ENCODE peak calls at places on chromosomes 7 and 10, in four cellular contexts. One of them, this sample, is unnamed.

GRCh38 chr7:50718311-50718710 is 64.4 kb downstream of the GRB10 start:
- DNase-seq in GM12892: no peak
- DNase-seq in body of pancreas: no peak
- DNase-seq in HCT116: no peak
- DNase-seq in this sample: no peak

GRCh38 chr7:22082553-22082885 is 136.8 kb upstream of the CDCA7L start:
- DNase-seq in GM12892: no peak
- DNase-seq in body of pancreas: no peak
- DNase-seq in HCT116: no peak
- DNase-seq in this sample: no peak

GRCh38 chr10:79459243-79459642 is 13.8 kb upstream of the ZCCHC24 start:
- DNase-seq in GM12892: no peak
- DNase-seq in body of pancreas: no peak
- DNase-seq in HCT116: no peak
- DNase-seq in this sample: no peak

GRCh38 chr10:1050555-1050954 is 1.6 kb upstream of the IDI1 start:
- DNase-seq in GM12892: no peak
- DNase-seq in body of pancreas: no peak
- DNase-seq in HCT116: peak; percentile 60
- DNase-seq in this sample: no peak

GRCh38 chr10:120205368-120206018 is 251.5 kb upstream of the PLPP4 start:
- DNase-seq in GM12892: no peak
- DNase-seq in body of pancreas: no peak
- DNase-seq in HCT116: no peak
- DNase-seq in this sample: no peak

GRCh38 chr10:20327954-20328353 is 511.7 kb downstream of the PLXDC2 start:
- DNase-seq in GM12892: no peak
- DNase-seq in body of pancreas: no peak
- DNase-seq in HCT116: no peak
- DNase-seq in this sample: no peak

GRCh38 chr7:88452648-88453047 is 146.0 kb upstream of the STEAP4 start:
- DNase-seq in GM12892: no peak
- DNase-seq in body of pancreas: no peak
- DNase-seq in HCT116: no peak
- DNase-seq in this sample: no peak

GRCh38 chr7:24920702-24921679 is 59.0 kb downstream of the OSBPL3 start:
- DNase-seq in GM12892: no peak
- DNase-seq in body of pancreas: peak; percentile 73
- DNase-seq in HCT116: no peak
- DNase-seq in this sample: no peak

GRCh38 chr7:30923009-30923773 is 11.5 kb downstream of the AQP1 start:
- DNase-seq in GM12892: peak; percentile 2
- DNase-seq in body of pancreas: no peak
- DNase-seq in HCT116: no peak
- DNase-seq in this sample: no peak

GRCh38 chr10:110733256-110733952 is 89.3 kb downstream of the RBM20 start:
- DNase-seq in GM12892: no peak
- DNase-seq in body of pancreas: peak; percentile 64
- DNase-seq in HCT116: no peak
- DNase-seq in this sample: no peak

GRCh38 chr10:132281915-132282666 is 25.7 kb downstream of the STK32C start:
- DNase-seq in GM12892: no peak
- DNase-seq in body of pancreas: no peak
- DNase-seq in HCT116: no peak
- DNase-seq in this sample: no peak

GRCh38 chr10:30980951-30981616 is 50.6 kb downstream of the ZNF438 start:
- DNase-seq in GM12892: no peak
- DNase-seq in body of pancreas: peak; percentile 81
- DNase-seq in HCT116: no peak
- DNase-seq in this sample: no peak

GRCh38 chr10:23610626-23611307 is 171.9 kb downstream of the OTUD1 start:
- DNase-seq in GM12892: no peak
- DNase-seq in body of pancreas: no peak
- DNase-seq in HCT116: no peak
- DNase-seq in this sample: no peak

GRCh38 chr10:47025540-47026300 is 114.5 kb downstream of the PTPN20 start:
- DNase-seq in GM12892: no peak
- DNase-seq in body of pancreas: no peak
- DNase-seq in HCT116: no peak
- DNase-seq in this sample: peak; percentile 52

GRCh38 chr10:125054216-125054615 is 106.1 kb downstream of the CTBP2 start:
- DNase-seq in GM12892: no peak
- DNase-seq in body of pancreas: no peak
- DNase-seq in HCT116: no peak
- DNase-seq in this sample: no peak

GRCh38 chr7:106143711-106144347 is 31.7 kb upstream of the SYPL1 start:
- DNase-seq in GM12892: no peak
- DNase-seq in body of pancreas: no peak
- DNase-seq in HCT116: no peak
- DNase-seq in this sample: no peak

GRCh38 chr7:143372070-143372469 is 9.1 kb upstream of the ZYX start:
- DNase-seq in GM12892: no peak
- DNase-seq in body of pancreas: peak; percentile 60
- DNase-seq in HCT116: no peak
- DNase-seq in this sample: peak; percentile 69

GRCh38 chr7:131919920-131920709 is 363.7 kb upstream of the PODXL start:
- DNase-seq in GM12892: no peak
- DNase-seq in body of pancreas: no peak
- DNase-seq in HCT116: no peak
- DNase-seq in this sample: no peak

GRCh38 chr7:121020652-121021051 is 32.1 kb downstream of the CPED1 start:
- DNase-seq in GM12892: no peak
- DNase-seq in body of pancreas: no peak
- DNase-seq in HCT116: no peak
- DNase-seq in this sample: no peak

GRCh38 chr10:71423936-71424335 is 27.2 kb downstream of the CDH23 start:
- DNase-seq in GM12892: no peak
- DNase-seq in body of pancreas: no peak
- DNase-seq in HCT116: no peak
- DNase-seq in this sample: no peak

GRCh38 chr10:132392811-132393694 is 3.9 kb upstream of the PWWP2B start:
- DNase-seq in GM12892: no peak
- DNase-seq in body of pancreas: peak; percentile 6
- DNase-seq in HCT116: no peak
- DNase-seq in this sample: peak; percentile 77

GRCh38 chr10:5812283-5813090 is 747 bp downstream of the GDI2 start:
- DNase-seq in GM12892: no peak
- DNase-seq in body of pancreas: peak; percentile 62
- DNase-seq in HCT116: no peak
- DNase-seq in this sample: no peak

GRCh38 chr7:100546868-100547800 is 8.1 kb downstream of the AGFG2 start:
- DNase-seq in GM12892: no peak
- DNase-seq in body of pancreas: peak; percentile 52
- DNase-seq in HCT116: no peak
- DNase-seq in this sample: no peak

GRCh38 chr7:78284945-78285344 is 486.4 kb downstream of the PHTF2 start:
- DNase-seq in GM12892: no peak
- DNase-seq in body of pancreas: no peak
- DNase-seq in HCT116: no peak
- DNase-seq in this sample: no peak

GRCh38 chr7:1716263-1717094 is 46.4 kb downstream of the ELFN1 start:
- DNase-seq in GM12892: no peak
- DNase-seq in body of pancreas: no peak
- DNase-seq in HCT116: no peak
- DNase-seq in this sample: peak; percentile 91

GRCh38 chr10:1392127-1392526 is 335.9 kb downstream of the WDR37 start:
- DNase-seq in GM12892: no peak
- DNase-seq in body of pancreas: no peak
- DNase-seq in HCT116: no peak
- DNase-seq in this sample: no peak

GRCh38 chr10:22673785-22674184 is 40.6 kb downstream of the PIP4K2A start:
- DNase-seq in GM12892: no peak
- DNase-seq in body of pancreas: no peak
- DNase-seq in HCT116: no peak
- DNase-seq in this sample: no peak

GRCh38 chr10:16494174-16494573 is 27.5 kb downstream of the C1QL3 start:
- DNase-seq in GM12892: no peak
- DNase-seq in body of pancreas: no peak
- DNase-seq in HCT116: no peak
- DNase-seq in this sample: no peak

GRCh38 chr7:138738551-138739335 is 37.6 kb upstream of the SVOPL start:
- DNase-seq in GM12892: peak; percentile 43
- DNase-seq in body of pancreas: peak; percentile 92
- DNase-seq in HCT116: peak; percentile 78
- DNase-seq in this sample: peak; percentile 49

GRCh38 chr10:99234067-99234738 is 1.4 kb downstream of the HPSE2 start:
- DNase-seq in GM12892: peak; percentile 78
- DNase-seq in body of pancreas: peak; percentile 20
- DNase-seq in HCT116: no peak
- DNase-seq in this sample: no peak

GRCh38 chr10:69318997-69319727 is 40.9 kb downstream of the HK1 start:
- DNase-seq in GM12892: peak; percentile 45
- DNase-seq in body of pancreas: peak; percentile 65
- DNase-seq in HCT116: no peak
- DNase-seq in this sample: no peak

GRCh38 chr10:100761191-100761590 is 15.8 kb downstream of the PAX2 start:
- DNase-seq in GM12892: no peak
- DNase-seq in body of pancreas: no peak
- DNase-seq in HCT116: no peak
- DNase-seq in this sample: no peak

GRCh38 chr10:100769481-100769880 is 24.1 kb downstream of the PAX2 start:
- DNase-seq in GM12892: no peak
- DNase-seq in body of pancreas: no peak
- DNase-seq in HCT116: no peak
- DNase-seq in this sample: no peak

GRCh38 chr10:100763043-100763747 is 17.8 kb downstream of the PAX2 start:
- DNase-seq in GM12892: no peak
- DNase-seq in body of pancreas: no peak
- DNase-seq in HCT116: no peak
- DNase-seq in this sample: no peak

GRCh38 chr10:100767428-100767779 is 22.0 kb downstream of the PAX2 start:
- DNase-seq in GM12892: no peak
- DNase-seq in body of pancreas: no peak
- DNase-seq in HCT116: no peak
- DNase-seq in this sample: no peak

GRCh38 chr10:100766693-100767427 is 21.5 kb downstream of the PAX2 start:
- DNase-seq in GM12892: no peak
- DNase-seq in body of pancreas: peak; percentile 45
- DNase-seq in HCT116: no peak
- DNase-seq in this sample: no peak
- TF ChIP-seq POLR2A in GM12892: no peak
- TF ChIP-seq POLR2A in body of pancreas: no peak
- TF ChIP-seq POLR2A in HCT116: no peak
- TF ChIP-seq POLR2A in this sample: no peak

GRCh38 chr10:59905066-59905734 is 1.2 kb downstream of the CCDC6 start:
- DNase-seq in GM12892: peak; percentile 38
- DNase-seq in body of pancreas: peak; percentile 63
- DNase-seq in HCT116: no peak
- DNase-seq in this sample: peak; percentile 27
- TF ChIP-seq POLR2A in GM12892: no peak
- TF ChIP-seq POLR2A in body of pancreas: no peak
- TF ChIP-seq POLR2A in HCT116: no peak
- TF ChIP-seq POLR2A in this sample: no peak

GRCh38 chr10:35765039-35765662 is 123.1 kb upstream of the FZD8 start:
- DNase-seq in GM12892: no peak
- DNase-seq in body of pancreas: peak; percentile 43
- DNase-seq in HCT116: no peak
- DNase-seq in this sample: no peak
- TF ChIP-seq POLR2A in GM12892: no peak
- TF ChIP-seq POLR2A in body of pancreas: no peak
- TF ChIP-seq POLR2A in HCT116: no peak
- TF ChIP-seq POLR2A in this sample: no peak

DNA sequence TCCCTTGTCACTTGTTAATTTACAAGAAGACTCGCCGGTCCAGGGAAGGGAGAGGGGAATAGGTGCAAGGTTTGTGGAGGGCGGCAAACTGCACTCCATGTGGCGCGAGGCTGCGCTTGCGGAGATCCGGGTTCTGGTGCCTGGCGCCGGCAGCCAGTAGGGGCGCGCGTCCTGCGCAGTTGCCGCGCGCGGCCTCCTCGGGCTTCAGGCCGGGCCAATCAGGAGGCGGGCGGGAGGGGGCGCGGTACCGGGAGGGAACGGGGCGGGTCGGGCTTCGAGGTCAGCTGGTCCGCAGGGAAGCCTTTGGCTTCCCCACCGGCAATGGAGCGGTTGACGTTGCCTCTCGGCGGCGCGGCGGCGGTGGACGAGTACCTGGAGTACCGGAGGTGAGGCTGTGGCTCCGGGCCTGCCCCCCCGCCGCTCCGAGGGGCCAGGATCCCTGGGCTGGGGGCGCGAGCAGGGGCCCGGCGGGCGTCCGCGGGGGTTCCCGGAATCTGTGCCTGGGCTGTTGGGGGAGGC is at the start of gene FAM221A:
- DNase-seq in GM12892: peak; percentile 68
- DNase-seq in body of pancreas: peak; percentile 95
- DNase-seq in HCT116: no peak
- DNase-seq in this sample: peak; percentile 59
- TF ChIP-seq POLR2A in GM12892: peak; percentile 22
- TF ChIP-seq POLR2A in body of pancreas: peak; percentile 77
- TF ChIP-seq POLR2A in HCT116: no peak
- TF ChIP-seq POLR2A in this sample: no peak

DNA sequence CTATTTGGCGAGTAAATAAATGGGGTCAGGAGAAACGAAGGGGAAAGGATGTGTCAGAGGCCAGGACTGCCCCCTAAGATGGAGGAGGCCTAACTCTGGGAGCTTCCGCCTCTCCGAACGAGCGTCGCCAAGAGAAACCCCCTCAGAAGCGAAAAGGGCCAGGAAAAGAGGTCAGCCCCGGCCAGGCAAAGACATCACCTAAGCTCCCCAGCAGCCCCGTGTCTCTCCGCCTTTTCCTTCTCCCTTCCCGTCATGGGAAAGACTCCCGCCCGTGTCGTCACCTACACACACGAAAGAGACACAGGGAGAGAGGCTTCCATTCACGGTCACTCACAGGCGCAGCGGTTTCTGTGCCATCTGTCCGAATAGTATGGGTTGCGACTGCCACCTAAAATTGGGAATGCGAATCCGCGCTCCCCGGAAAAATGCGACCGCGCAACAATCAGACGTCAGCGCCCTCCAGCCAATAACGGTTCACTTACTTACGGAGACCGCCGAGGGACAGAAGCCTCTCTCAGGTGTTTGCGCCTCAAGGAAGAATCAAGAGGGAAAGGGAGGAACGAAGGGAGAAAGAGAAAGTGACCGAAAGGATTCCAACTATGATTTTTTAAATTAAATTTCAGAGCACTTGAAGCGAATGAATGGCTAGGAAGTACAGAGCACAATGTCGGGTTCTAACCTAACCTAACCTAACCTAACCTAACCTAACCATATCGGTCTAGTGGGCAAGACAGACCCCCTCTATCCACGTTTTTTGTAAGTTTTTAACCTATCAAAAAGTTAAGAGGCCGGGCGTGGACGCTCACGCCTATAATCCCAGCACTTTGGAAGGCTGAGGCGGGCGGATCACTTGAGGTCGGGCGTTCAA is at the start of gene CWF19L1:
- DNase-seq in GM12892: peak; percentile 45
- DNase-seq in body of pancreas: peak; percentile 91
- DNase-seq in HCT116: peak; percentile 83
- DNase-seq in this sample: peak; percentile 79
- TF ChIP-seq POLR2A in GM12892: peak; percentile 68
- TF ChIP-seq POLR2A in body of pancreas: peak; percentile 16
- TF ChIP-seq POLR2A in HCT116: peak; percentile 61
- TF ChIP-seq POLR2A in this sample: peak; percentile 67